ENCODE peak calls at places on chromosomes 12 and 14, in six cellular contexts. D is T follicular helper cell, Y is epithelial cell of esophagus, P is kidney, V is neural crest cell, X is Ammon's horn. U is an unnamed sample.

GRCh38 chr12:118166946-118167345 is 31.0 kb downstream of the PEBP1 start:
- DNase-seq in V (no peak), X (no peak), Y (no peak), P (no peak), D (no peak), U (no peak)

GRCh38 chr12:124387510-124387855 is 92.6 kb downstream of the RFLNA start:
- DNase-seq in V (no peak), D (no peak), P (peak; percentile 81), Y (no peak), X (no peak), U (no peak)

GRCh38 chr12:126905752-126906151 is 1361.2 kb upstream of the TMEM132C start:
- DNase-seq in V (no peak), X (no peak), D (no peak), P (no peak), Y (no peak), U (no peak)

GRCh38 chr14:95536036-95536577 is 1.3 kb downstream of the GLRX5 start:
- DNase-seq in Y (no peak), X (no peak), V (no peak), D (no peak), P (no peak), U (no peak)

GRCh38 chr12:86257173-86257572 is 982 bp upstream of the MGAT4C start:
- DNase-seq in D (no peak), Y (no peak), X (no peak), V (no peak), P (no peak), U (no peak)

GRCh38 chr12:65593206-65593833 is 231.0 kb upstream of the HMGA2 start:
- DNase-seq in V (no peak), X (no peak), Y (no peak), D (no peak), P (no peak), U (no peak)

GRCh38 chr14:81946808-81947798 is 413.4 kb upstream of the SEL1L start:
- DNase-seq in P (no peak), V (no peak), Y (no peak), X (peak; percentile 60), D (no peak), U (no peak)

GRCh38 chr14:62847168-62847567 is 198.1 kb downstream of the KCNH5 start:
- DNase-seq in V (no peak), P (no peak), Y (no peak), X (no peak), D (no peak), U (no peak)

GRCh38 chr12:57611116-57611809 is at the start of gene ARHGEF25:
- DNase-seq in X (peak; percentile 77), Y (no peak), V (peak; percentile 70), D (no peak), P (peak; percentile 93), U (peak; percentile 74)

GRCh38 chr12:109020136-109020535 is 732 bp downstream of the SVOP start:
- DNase-seq in X (peak; percentile 13), Y (no peak), D (no peak), P (no peak), V (no peak), U (no peak)

GRCh38 chr14:102926104-102926503 is 3.6 kb downstream of the AMN start:
- DNase-seq in P (peak; percentile 47), X (no peak), D (no peak), Y (no peak), V (no peak), U (no peak)

GRCh38 chr12:7959278-7960063 is 23.5 kb upstream of the SLC2A3 start:
- DNase-seq in D (no peak), Y (peak; percentile 84), V (no peak), P (no peak), X (peak; percentile 5), U (no peak)

GRCh38 chr14:94383777-94384176 is 4.6 kb downstream of the SERPINA1 start:
- DNase-seq in X (no peak), V (no peak), D (no peak), P (no peak), Y (no peak), U (no peak)

GRCh38 chr12:88299567-88300101 is 157.5 kb downstream of the TMTC3 start:
- DNase-seq in Y (peak; percentile 98), X (no peak), D (no peak), V (no peak), P (no peak), U (no peak)

GRCh38 chr12:53014709-53015108 is 8.5 kb downstream of the EIF4B start:
- DNase-seq in P (no peak), D (no peak), V (no peak), X (no peak), Y (no peak), U (no peak)

GRCh38 chr14:52043690-52044089 is 25.2 kb downstream of the NID2 start:
- DNase-seq in P (no peak), V (peak; percentile 51), Y (peak; percentile 49), D (peak; percentile 14), X (no peak), U (peak; percentile 74)

GRCh38 chr14:106518054-106518943 is 991.9 kb downstream of the TMEM121 start:
- DNase-seq in V (no peak), D (peak; percentile 76), Y (no peak), X (peak; percentile 15), P (no peak), U (peak; percentile 42)

GRCh38 chr12:57368349-57369095 is 62.3 kb downstream of the R3HDM2 start:
- DNase-seq in D (no peak), V (no peak), P (no peak), Y (peak; percentile 8), X (no peak), U (no peak)

GRCh38 chr14:105864651-105865265 is 338.4 kb downstream of the TMEM121 start:
- DNase-seq in D (no peak), P (peak; percentile 60), Y (no peak), V (no peak), X (no peak), U (no peak)

GRCh38 chr14:23321572-23322547 is 603 bp downstream of the PABPN1 start:
- DNase-seq in Y (peak; percentile 75), V (peak; percentile 44), P (peak; percentile 89), D (peak; percentile 21), X (no peak), U (peak; percentile 37)

U was measured in T47D.